ENCODE peak calls at places on chromosomes 12 and 14, in five cellular contexts. T, B, E, H and A are unnamed samples. For H3K4me1, the result is how much of the 10 kb centered on the place peaks cover.

GRCh38 chr14:105088812-105089745 is 23.8 kb upstream of the GPR132 start:
- DNase-seq in B (peak), T (peak), H (peak), E (no peak), A (no peak)

GRCh38 chr14:75432406-75432805 is 4.6 kb downstream of the JDP2 start:
- DNase-seq in T (no peak), B (no peak), H (no peak), E (no peak), A (no peak)

GRCh38 chr12:15644700-15645099 is 144.5 kb downstream of the EPS8 start:
- DNase-seq in E (no peak), B (no peak), T (no peak), H (no peak), A (no peak)

GRCh38 chr12:69844416-69844815 is 19.4 kb downstream of the MYRFL start:
- DNase-seq in T (no peak), B (no peak), H (no peak), E (no peak), A (no peak)

GRCh38 chr12:124829708-124830304 is 33.9 kb downstream of the SCARB1 start:
- DNase-seq in B (no peak), H (no peak), T (no peak), E (no peak), A (no peak)

GRCh38 chr12:1810201-1810930 is 10.0 kb upstream of the LRTM2 start:
- DNase-seq in E (no peak), B (no peak), T (no peak), H (no peak), A (no peak)

GRCh38 chr12:90712671-90713070 is 242.3 kb downstream of the CCER1 start:
- DNase-seq in T (no peak), E (no peak), B (no peak), H (no peak), A (no peak)

GRCh38 chr14:34214961-34215360 is 247.1 kb downstream of the SPTSSA start:
- DNase-seq in T (no peak), B (no peak), E (no peak), H (no peak), A (no peak)

GRCh38 chr12:63919758-63920157 is 75.3 kb downstream of the SRGAP1 start:
- DNase-seq in B (no peak), E (no peak), T (no peak), H (no peak), A (no peak)

GRCh38 chr14:100421756-100422470 is 98.8 kb downstream of the SLC25A47 start:
- DNase-seq in H (no peak), E (no peak), B (no peak), T (no peak), A (no peak)

GRCh38 chr12:108881953-108882352 is 2.1 kb downstream of the DAO start:
- DNase-seq in T (no peak), H (no peak), E (no peak), B (no peak), A (no peak)

GRCh38 chr12:79782197-79782890 is 91.6 kb upstream of the PAWR start:
- DNase-seq in E (no peak), T (no peak), B (no peak), H (no peak), A (no peak)

GRCh38 chr14:54566410-54567223 is at the start of gene SAMD4A:
- DNase-seq in T (peak), E (no peak), B (peak), H (peak), A (peak)

GRCh38 chr14:52266782-52267181 is 716 bp upstream of the PTGDR start:
- DNase-seq in E (no peak), H (no peak), B (no peak), T (no peak), A (no peak)

GRCh38 chr12:93381183-93381975 is 3.7 kb downstream of the NUDT4 start:
- DNase-seq in T (no peak), E (no peak), B (no peak), H (no peak), A (no peak)

GRCh38 chr14:51228890-51229289 is 11.2 kb upstream of the TMX1 start:
- DNase-seq in E (no peak), B (no peak), T (no peak), H (no peak), A (no peak)

GRCh38 chr14:75821828-75822521 is 159.8 kb downstream of the TGFB3 start:
- DNase-seq in B (peak), E (peak), H (no peak), T (no peak), A (no peak)

GRCh38 chr12:60724984-60725383 is 1129.2 kb downstream of the SLC16A7 start:
- DNase-seq in B (no peak), H (no peak), E (no peak), T (no peak), A (no peak)
- TF ChIP-seq POLR2AphosphoS5 in B (no peak), H (no peak), E (no peak), T (no peak), A (no peak)

GRCh38 chr12:32265920-32266319 is 133.4 kb upstream of the FGD4 start:
- DNase-seq in E (no peak), T (no peak), H (no peak), B (no peak), A (no peak)
- H3K4me1 ChIP-seq in E (under half), T (under half), H (under half), B (under half), A (under half)

GRCh38 chr12:6494351-6494743 is 445 bp downstream of the NCAPD2 start:
- DNase-seq in E (no peak), H (no peak), B (no peak), T (no peak), A (no peak)

GRCh38 chr12:6494968-6495367 is 1.1 kb downstream of the NCAPD2 start:
- DNase-seq in B (no peak), T (no peak), E (no peak), H (no peak), A (no peak)

GRCh38 chr12:6489449-6489848 is 3.6 kb downstream of the MRPL51 start:
- DNase-seq in H (no peak), T (no peak), B (no peak), E (no peak), A (no peak)

GRCh38 chr12:6492838-6493579 is at the start of gene MRPL51:
- DNase-seq in B (peak), T (peak), E (peak), H (peak), A (peak)

GRCh38 chr12:6493580-6494350 is at the start of gene NCAPD2:
- DNase-seq in T (peak), B (peak), E (peak), H (peak), A (peak)
- TF ChIP-seq POLR2A in T (no peak), B (no peak), E (peak), H (peak), A (peak)

GRCh38 chr12:117768860-117769259 is 199.9 kb downstream of the KSR2 start:
- DNase-seq in B (no peak), E (no peak), H (no peak), T (no peak), A (no peak)
- TF ChIP-seq POLR2AphosphoS5 in B (no peak), E (no peak), H (no peak), T (no peak), A (no peak)

GRCh38 chr14:90514566-90514965 is 117.7 kb downstream of the CALM1 start:
- DNase-seq in H (no peak), E (no peak), T (no peak), B (no peak), A (no peak)
- H3K4me1 ChIP-seq in H (half or more), E (under half), T (half or more), B (under half), A (under half)

DNA sequence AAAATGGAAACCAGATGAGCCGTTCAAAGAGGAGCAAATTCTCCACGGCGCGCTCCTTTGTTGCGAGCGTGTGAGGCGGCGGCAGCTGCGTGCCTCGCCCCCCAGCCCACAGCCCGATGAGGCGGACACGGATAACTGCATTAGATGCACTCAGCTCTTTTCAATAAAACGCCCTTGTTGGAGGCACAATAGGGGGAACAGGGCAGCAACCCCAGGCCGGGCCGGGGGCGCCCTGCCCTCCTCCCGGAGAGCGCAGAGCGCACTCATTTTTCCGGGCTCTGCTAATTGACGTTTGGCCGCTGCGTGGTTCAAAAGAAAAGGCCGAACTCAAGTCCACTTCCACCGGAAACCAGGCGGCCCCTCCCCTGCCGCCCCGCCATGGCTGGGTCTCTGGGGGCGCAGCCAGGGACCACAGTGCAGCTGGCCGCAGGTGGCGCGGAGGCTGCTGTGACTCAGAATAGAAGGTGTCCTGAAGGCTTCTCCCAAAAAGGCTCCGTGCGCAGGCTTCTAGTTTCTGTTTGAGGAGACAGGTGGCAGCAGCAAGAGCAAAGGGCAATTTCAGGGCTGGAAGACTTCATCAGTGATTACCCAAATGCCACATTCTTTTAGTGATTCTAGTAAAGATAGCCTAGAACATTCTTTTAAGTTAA is 29.0 kb upstream of the SMOC1 start:
- DNase-seq in B (no peak), E (no peak), H (no peak), T (no peak), A (no peak)
- TF ChIP-seq POLR2A in B (no peak), E (no peak), H (no peak), T (no peak), A (no peak)

DNA sequence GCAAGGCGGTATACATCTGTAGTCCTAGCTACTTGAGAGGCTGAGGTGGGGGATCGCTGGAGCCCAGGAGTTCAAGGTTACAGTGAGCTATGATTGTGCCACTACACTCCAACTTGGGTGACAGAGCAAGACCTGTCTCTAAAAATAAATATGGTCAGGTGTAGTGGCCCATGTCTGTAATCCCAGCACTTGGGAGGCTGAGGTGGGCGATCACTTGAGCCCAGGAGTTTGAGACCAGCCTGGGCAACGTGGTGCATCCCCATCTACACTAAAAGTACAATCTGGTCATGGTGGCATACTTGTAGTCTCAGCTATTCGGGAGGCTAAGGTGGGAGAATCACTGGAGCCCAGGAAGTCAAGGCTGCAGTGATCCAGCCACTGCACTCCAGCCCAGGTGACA is 40.6 kb downstream of the HECTD1 start:
- DNase-seq in E (no peak), B (no peak), T (no peak), H (no peak), A (no peak)
- TF ChIP-seq POLR2AphosphoS5 in E (no peak), B (no peak), T (no peak), H (no peak), A (no peak)